ENCODE peak calls at places on chromosomes 12 and 14, in six cellular contexts. F is ascending aorta, H is GM12865, I is occipital lobe, U is NCI-H526, S is iris pigment epithelial cell. A is an unnamed sample.

GRCh38 chr14:30108975-30109700 is 181.5 kb upstream of the PRKD1 start:
- DNase-seq in I (no peak), S (peak), F (no peak), H (no peak), U (no peak), A (no peak)

GRCh38 chr12:70444903-70445302 is 78.8 kb downstream of the KCNMB4 start:
- DNase-seq in H (no peak), U (no peak), I (no peak), F (no peak), S (peak), A (no peak)

GRCh38 chr14:101624579-101624978 is 63.3 kb downstream of the DIO3 start:
- DNase-seq in U (no peak), F (no peak), S (no peak), I (no peak), H (no peak), A (no peak)

GRCh38 chr14:24829862-24830261 is 195.9 kb upstream of the GZMB start:
- DNase-seq in H (no peak), U (no peak), S (no peak), I (no peak), F (no peak), A (peak)

GRCh38 chr12:122834921-122835692 is at the start of gene HIP1R:
- DNase-seq in I (no peak), S (no peak), H (peak), F (no peak), U (no peak), A (peak)

GRCh38 chr14:57189070-57189469 is 79.6 kb downstream of the EXOC5 start:
- DNase-seq in I (no peak), U (no peak), H (no peak), F (no peak), S (peak), A (peak)

GRCh38 chr14:71139058-71139946 is 232.0 kb downstream of the PCNX1 start:
- DNase-seq in S (peak), F (no peak), H (peak), I (peak), U (no peak), A (peak)

GRCh38 chr14:72925815-72926291 is 411 bp upstream of the DCAF4 start:
- DNase-seq in U (no peak), S (no peak), I (no peak), F (no peak), H (no peak), A (no peak)

GRCh38 chr12:105899589-105899988 is 239.2 kb downstream of the NUAK1 start:
- DNase-seq in F (no peak), U (no peak), S (peak), H (peak), I (no peak), A (peak)

GRCh38 chr12:105754313-105754712 is 384.4 kb downstream of the NUAK1 start:
- DNase-seq in F (no peak), I (no peak), H (no peak), U (no peak), S (no peak), A (no peak)

GRCh38 chr12:6708968-6709394 is 8.4 kb upstream of the PIANP start:
- DNase-seq in U (no peak), H (no peak), S (no peak), F (no peak), I (no peak), A (no peak)

GRCh38 chr14:37165794-37166193 is 6.6 kb downstream of the SLC25A21 start:
- DNase-seq in H (no peak), I (no peak), F (no peak), S (no peak), U (no peak), A (no peak)

GRCh38 chr12:57099766-57100165 is 10.9 kb downstream of the NAB2 start:
- DNase-seq in F (no peak), U (no peak), I (no peak), H (no peak), S (no peak), A (no peak)

GRCh38 chr12:6463211-6463610 is 7.3 kb downstream of the VAMP1 start:
- DNase-seq in H (no peak), I (no peak), F (peak), S (no peak), U (no peak), A (no peak)

GRCh38 chr12:122096591-122097149 is 18.1 kb downstream of the MLXIP start:
- DNase-seq in S (peak), H (no peak), U (peak), F (no peak), I (no peak), A (no peak)

GRCh38 chr14:61140872-61141271 is 140.3 kb downstream of the TMEM30B start:
- DNase-seq in U (no peak), I (no peak), H (no peak), F (no peak), S (peak), A (peak)

GRCh38 chr12:10722502-10722904 is 620 bp downstream of the YBX3 start:
- DNase-seq in F (peak), U (no peak), H (peak), S (peak), I (no peak), A (peak)

GRCh38 chr12:32860182-32860581 is 36.4 kb downstream of the PKP2 start:
- DNase-seq in I (no peak), H (no peak), F (no peak), S (no peak), U (no peak), A (no peak)

GRCh38 chr12:69161835-69162234 is 77.5 kb upstream of the CPSF6 start:
- DNase-seq in I (no peak), S (no peak), U (no peak), F (no peak), H (peak), A (peak)

GRCh38 chr12:85191-85666 is 18.7 kb downstream of the IQSEC3 start:
- DNase-seq in S (no peak), F (no peak), U (no peak), H (no peak), I (no peak), A (no peak)

GRCh38 chr14:94001501-94002396 is 4.6 kb downstream of the CCDC197 start:
- DNase-seq in F (no peak), U (peak), H (peak), S (peak), I (peak), A (peak)

GRCh38 chr14:50342211-50343080 is 30.3 kb downstream of the DMAC2L start:
- DNase-seq in F (no peak), I (peak), U (peak), H (peak), S (peak), A (peak)

GRCh38 chr14:50559990-50560928 is at the start of gene ATL1:
- DNase-seq in H (peak), S (peak), U (peak), I (peak), F (peak), A (peak)

GRCh38 chr14:68664225-68664681 is 128.6 kb downstream of the ZFP36L1 start:
- DNase-seq in F (peak), S (no peak), I (no peak), U (no peak), H (peak), A (no peak)

GRCh38 chr14:76328457-76329137 is 47.3 kb upstream of the ESRRB start:
- DNase-seq in I (no peak), F (no peak), H (no peak), S (no peak), U (no peak), A (no peak)

GRCh38 chr12:27194644-27195043 is 49.4 kb upstream of the STK38L start:
- DNase-seq in F (no peak), I (no peak), H (no peak), S (no peak), U (no peak), A (no peak)

GRCh38 chr12:109711596-109712461 is 1.8 kb upstream of the FAM222A start:
- DNase-seq in F (no peak), I (no peak), H (no peak), U (no peak), S (no peak), A (no peak)

GRCh38 chr14:51419685-51420084 is 179.6 kb downstream of the TMX1 start:
- DNase-seq in S (no peak), H (peak), U (no peak), F (no peak), I (no peak), A (no peak)

GRCh38 chr12:11875414-11875935 is 195.3 kb upstream of the BCL2L14 start:
- DNase-seq in S (no peak), H (peak), F (no peak), U (no peak), I (no peak), A (no peak)

GRCh38 chr14:53055003-53055402 is 98.1 kb downstream of the DDHD1 start:
- DNase-seq in S (peak), U (peak), F (no peak), I (no peak), H (peak), A (peak)

GRCh38 chr12:41189395-41190251 is 1.5 kb downstream of the PDZRN4 start:
- DNase-seq in S (peak), F (no peak), H (no peak), U (no peak), I (no peak), A (no peak)

GRCh38 chr12:80299976-80300375 is 144.1 kb upstream of the PTPRQ start:
- DNase-seq in H (peak), U (no peak), S (no peak), F (no peak), I (no peak), A (no peak)

GRCh38 chr12:132194056-132194455 is 49.8 kb downstream of the NOC4L start:
- DNase-seq in S (peak), U (no peak), F (no peak), H (no peak), I (no peak), A (peak)

GRCh38 chr12:120062976-120063579 is 53.5 kb downstream of the RAB35 start:
- DNase-seq in S (peak), I (no peak), F (no peak), U (no peak), H (no peak), A (no peak)

GRCh38 chr12:70430400-70430799 is 64.3 kb downstream of the KCNMB4 start:
- DNase-seq in S (no peak), U (no peak), H (no peak), I (no peak), F (no peak), A (no peak)

GRCh38 chr12:47777741-47778558 is 4.9 kb downstream of the SLC48A1 start:
- DNase-seq in I (peak), U (no peak), F (no peak), S (no peak), H (no peak), A (peak)

GRCh38 chr12:43976027-43976426 is 140.1 kb downstream of the TMEM117 start:
- DNase-seq in H (no peak), S (no peak), U (no peak), I (no peak), F (no peak), A (no peak)

A was measured in OCI-M1.